ENCODE peak calls at places on chromosomes 1 and 21, in nine cellular contexts. H is Ammon's horn; O is AG10803; V is AG20443; R is neural crest cell; P is stimulated activated CD8-positive, alpha-beta memory T cell treated with anti-CD3 and anti-CD28 coated beads, Interleukin-4, amount 100 ng/mL, for 24 hours; N is stimulated activated CD4-positive, alpha-beta T cell treated with anti-CD3 and anti-CD28 coated beads, TNF-alpha, amount 100 ng/mL, for 48 hours; T is activated CD4-positive, alpha-beta T cell treated with anti-CD3 and anti-CD28 coated beads, Interleukin-2, amount 10 ng/mL, durations not matched to agents 7 days and 5 days; J is MM.1S. G is an unnamed sample.

GRCh38 chr1:34750610-34751009 is 4.2 kb upstream of the GJB5 start:
- DNase-seq in N (no peak), J (no peak), O (no peak), T (no peak), P (no peak), V (no peak), R (no peak), H (no peak), G (no peak)

GRCh38 chr1:2204384-2205190 is 10.0 kb upstream of the FAAP20 start:
- DNase-seq in N (no peak), H (peak; percentile 87), P (no peak), T (no peak), V (peak; percentile 96), J (no peak), O (peak; percentile 65), R (peak; percentile 68), G (peak; percentile 77)

GRCh38 chr1:64248065-64248464 is 44.6 kb downstream of the UBE2U start:
- DNase-seq in H (no peak), T (no peak), V (no peak), R (no peak), N (no peak), J (no peak), P (no peak), O (no peak), G (no peak)

GRCh38 chr1:89041055-89041707 is 18.5 kb upstream of the GBP3 start:
- DNase-seq in O (peak; percentile 54), R (no peak), P (no peak), N (no peak), T (no peak), J (no peak), V (no peak), H (no peak), G (no peak)

GRCh38 chr21:16572032-16572431 is 842.2 kb downstream of the USP25 start:
- DNase-seq in R (no peak), H (no peak), O (peak; percentile 7), N (no peak), P (no peak), T (no peak), V (no peak), J (no peak), G (no peak)

GRCh38 chr21:34215911-34216310 is 142.5 kb downstream of the MRPS6 start:
- DNase-seq in P (no peak), J (no peak), O (peak; percentile 22), N (no peak), T (no peak), H (no peak), V (peak; percentile 26), R (no peak), G (no peak)

GRCh38 chr1:20008391-20008841 is 29.0 kb upstream of the PLA2G2A start:
- DNase-seq in R (no peak), V (peak; percentile 20), P (no peak), N (no peak), O (peak; percentile 66), T (no peak), J (no peak), H (peak; percentile 9), G (no peak)

GRCh38 chr1:36595921-36596320 is 113.2 kb upstream of the CSF3R start:
- DNase-seq in J (no peak), R (no peak), H (no peak), T (no peak), V (no peak), P (no peak), N (no peak), O (no peak), G (no peak)

GRCh38 chr1:47755368-47755990 is 241.7 kb downstream of the TRABD2B start:
- DNase-seq in V (peak; percentile 9), T (peak; percentile 55), P (peak; percentile 38), H (no peak), N (peak; percentile 28), J (peak; percentile 58), O (no peak), R (peak; percentile 16), G (no peak)

G was measured in midbrain.